ENCODE peak calls at places on chromosomes 7 and 10, in nine cellular contexts. T, V, Y, W, U, D, R, Q and S are unnamed samples.

GRCh38 chr10:73591935-73592699 is 975 bp upstream of the USP54 start:
- DNase-seq in T (no peak), V (peak), Y (peak), W (peak), U (no peak), D (no peak), R (peak), Q (peak), S (no peak)

GRCh38 chr10:72037811-72038210 is 50.5 kb downstream of the SPOCK2 start:
- DNase-seq in T (no peak), V (no peak), Y (no peak), W (no peak), U (no peak), D (no peak), R (no peak), Q (no peak), S (no peak)

GRCh38 chr10:132678436-132679216 is 107.3 kb downstream of the NKX6-2 start:
- DNase-seq in T (no peak), V (no peak), Y (no peak), W (no peak), U (no peak), D (no peak), R (no peak), Q (peak), S (no peak)

GRCh38 chr10:68856352-68856751 is 29.0 kb downstream of the STOX1 start:
- DNase-seq in T (no peak), V (no peak), Y (no peak), W (no peak), U (no peak), D (no peak), R (no peak), Q (no peak), S (no peak)

GRCh38 chr7:139598642-139599041 is 75.2 kb downstream of the CLEC2L start:
- DNase-seq in T (no peak), V (no peak), Y (no peak), W (peak), U (no peak), D (no peak), R (no peak), Q (no peak), S (no peak)

GRCh38 chr10:92913973-92914372 is 65.7 kb downstream of the EXOC6 start:
- DNase-seq in T (no peak), V (no peak), Y (no peak), W (no peak), U (no peak), D (no peak), R (no peak), Q (no peak), S (no peak)

GRCh38 chr7:91657386-91658120 is 222.9 kb downstream of the MTERF1 start:
- DNase-seq in T (no peak), V (no peak), Y (no peak), W (no peak), U (no peak), D (peak), R (no peak), Q (no peak), S (peak)

GRCh38 chr7:76260171-76260703 is 42.2 kb upstream of the HSPB1 start:
- DNase-seq in T (peak), V (no peak), Y (peak), W (peak), U (no peak), D (no peak), R (no peak), Q (no peak), S (no peak)

GRCh38 chr7:153022796-153023592 is 263.4 kb downstream of the ACTR3B start:
- DNase-seq in T (no peak), V (no peak), Y (no peak), W (peak), U (no peak), D (no peak), R (no peak), Q (no peak), S (no peak)

GRCh38 chr7:105799006-105799405 is 77.4 kb downstream of the ATXN7L1 start:
- DNase-seq in T (no peak), V (no peak), Y (no peak), W (no peak), U (no peak), D (no peak), R (no peak), Q (no peak), S (no peak)

GRCh38 chr7:103113164-103113563 is 35.7 kb downstream of the NAPEPLD start:
- DNase-seq in T (no peak), V (no peak), Y (no peak), W (no peak), U (peak), D (peak), R (no peak), Q (no peak), S (peak)

GRCh38 chr7:136940122-136940521 is 71.7 kb downstream of the CHRM2 start:
- DNase-seq in T (no peak), V (no peak), Y (no peak), W (no peak), U (no peak), D (no peak), R (no peak), Q (no peak), S (no peak)

GRCh38 chr7:22361320-22361719 is 4.4 kb upstream of the RAPGEF5 start:
- DNase-seq in T (no peak), V (no peak), Y (no peak), W (no peak), U (no peak), D (no peak), R (no peak), Q (no peak), S (no peak)

GRCh38 chr10:49139000-49139865 is 5.4 kb upstream of the FAM170B start:
- DNase-seq in T (no peak), V (no peak), Y (no peak), W (no peak), U (no peak), D (peak), R (no peak), Q (no peak), S (no peak)

GRCh38 chr7:16235743-16236142 is 185.6 kb downstream of the CRPPA start:
- DNase-seq in T (no peak), V (no peak), Y (no peak), W (no peak), U (no peak), D (no peak), R (no peak), Q (no peak), S (no peak)

GRCh38 chr7:154255324-154255723 is 203.1 kb downstream of the DPP6 start:
- DNase-seq in T (no peak), V (no peak), Y (no peak), W (no peak), U (no peak), D (no peak), R (no peak), Q (no peak), S (no peak)

GRCh38 chr10:84685047-84685660 is 356.8 kb downstream of the CCSER2 start:
- DNase-seq in T (no peak), V (no peak), Y (no peak), W (no peak), U (no peak), D (no peak), R (no peak), Q (no peak), S (no peak)

GRCh38 chr7:126685596-126685995 is 567.1 kb downstream of the GRM8 start:
- DNase-seq in T (no peak), V (no peak), Y (no peak), W (no peak), U (no peak), D (no peak), R (no peak), Q (no peak), S (no peak)

GRCh38 chr10:23656735-23657134 is 217.9 kb downstream of the OTUD1 start:
- DNase-seq in T (no peak), V (no peak), Y (no peak), W (no peak), U (no peak), D (no peak), R (no peak), Q (no peak), S (no peak)

GRCh38 chr10:20892011-20892585 is 5.0 kb downstream of the NEBL start:
- DNase-seq in T (no peak), V (no peak), Y (no peak), W (no peak), U (no peak), D (no peak), R (no peak), Q (no peak), S (no peak)